ENCODE peak calls at places on chromosomes 12 and 14, in six cellular contexts. Q, E, U, M, H and R are unnamed samples.

GRCh38 chr12:56120158-56120846 is 2.2 kb downstream of the ZC3H10 start:
- DNase-seq in Q (no peak), E (no peak), U (no peak), M (no peak), H (no peak), R (no peak)

GRCh38 chr12:79143803-79144202 is 279.2 kb downstream of the SYT1 start:
- DNase-seq in Q (no peak), E (no peak), U (no peak), M (no peak), H (no peak), R (no peak)

GRCh38 chr12:118166946-118167345 is 31.0 kb downstream of the PEBP1 start:
- DNase-seq in Q (no peak), E (peak), U (no peak), M (no peak), H (no peak), R (no peak)

GRCh38 chr12:56193025-56193578 is 3.8 kb upstream of the SMARCC2 start:
- DNase-seq in Q (no peak), E (peak), U (peak), M (peak), H (peak), R (peak)

GRCh38 chr12:18864900-18865561 is 127.1 kb downstream of the CAPZA3 start:
- DNase-seq in Q (no peak), E (no peak), U (no peak), M (no peak), H (no peak), R (no peak)

GRCh38 chr14:76920572-76921175 is 94.5 kb downstream of the LRRC74A start:
- DNase-seq in Q (no peak), E (no peak), U (no peak), M (peak), H (no peak), R (no peak)

GRCh38 chr14:91149462-91149861 is 35.6 kb downstream of the DGLUCY start:
- DNase-seq in Q (no peak), E (no peak), U (no peak), M (no peak), H (no peak), R (no peak)

GRCh38 chr14:50784683-50785505 is 46.1 kb downstream of the NIN start:
- DNase-seq in Q (no peak), E (no peak), U (no peak), M (peak), H (no peak), R (no peak)

GRCh38 chr12:71686658-71687025 is 760 bp downstream of the TMEM19 start:
- DNase-seq in Q (no peak), E (no peak), U (no peak), M (no peak), H (no peak), R (no peak)

GRCh38 chr12:68450947-68451260 is 118.7 kb upstream of the MDM1 start:
- DNase-seq in Q (no peak), E (no peak), U (no peak), M (no peak), H (no peak), R (no peak)

GRCh38 chr14:24325963-24326362 is 8.9 kb downstream of the ADCY4 start:
- DNase-seq in Q (peak), E (no peak), U (no peak), M (no peak), H (no peak), R (no peak)

GRCh38 chr12:116306968-116307367 is 29.5 kb upstream of the MED13L start:
- DNase-seq in Q (no peak), E (no peak), U (no peak), M (no peak), H (no peak), R (no peak)

GRCh38 chr12:116306536-116306935 is 29.0 kb upstream of the MED13L start:
- DNase-seq in Q (no peak), E (no peak), U (no peak), M (no peak), H (no peak), R (no peak)

GRCh38 chr12:116313194-116313910 is 35.9 kb upstream of the MED13L start:
- DNase-seq in Q (no peak), E (no peak), U (no peak), M (no peak), H (no peak), R (no peak)

GRCh38 chr12:116309343-116309742 is 31.9 kb upstream of the MED13L start:
- DNase-seq in Q (no peak), E (no peak), U (no peak), M (no peak), H (no peak), R (no peak)

GRCh38 chr12:116310082-116310481 is 32.6 kb upstream of the MED13L start:
- DNase-seq in Q (no peak), E (no peak), U (no peak), M (no peak), H (no peak), R (no peak)
- H3K27ac ChIP-seq in Q (no peak), E (no peak), U (no peak), M (no peak), H (no peak), R (no peak)

DNA sequence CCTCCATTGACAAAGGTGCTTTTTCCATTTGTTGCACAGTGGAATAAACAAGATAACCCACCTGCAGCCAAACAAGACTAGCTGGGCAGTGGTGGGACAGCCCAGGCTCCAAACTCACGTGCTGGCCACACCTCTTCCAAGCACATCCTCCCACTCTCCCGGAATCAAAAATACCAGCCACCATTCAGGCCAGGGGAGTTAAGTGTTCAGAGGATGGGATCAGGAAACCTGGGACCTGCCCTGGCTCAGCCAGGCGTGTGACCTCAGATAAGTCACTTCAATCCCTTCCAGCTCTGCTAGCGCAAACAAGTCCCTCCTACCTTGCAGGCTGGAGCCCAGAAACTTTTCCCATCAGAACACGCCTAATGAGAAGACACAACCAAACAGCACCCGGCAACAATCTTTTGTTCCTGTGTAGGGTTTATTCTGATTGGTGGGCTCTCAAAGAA is 43.3 kb downstream of the ACTN1 start:
- DNase-seq in Q (no peak), E (no peak), U (peak), M (peak), H (no peak), R (no peak)
- H3K27ac ChIP-seq in Q (peak), E (no peak), U (peak), M (no peak), H (no peak), R (peak)

DNA sequence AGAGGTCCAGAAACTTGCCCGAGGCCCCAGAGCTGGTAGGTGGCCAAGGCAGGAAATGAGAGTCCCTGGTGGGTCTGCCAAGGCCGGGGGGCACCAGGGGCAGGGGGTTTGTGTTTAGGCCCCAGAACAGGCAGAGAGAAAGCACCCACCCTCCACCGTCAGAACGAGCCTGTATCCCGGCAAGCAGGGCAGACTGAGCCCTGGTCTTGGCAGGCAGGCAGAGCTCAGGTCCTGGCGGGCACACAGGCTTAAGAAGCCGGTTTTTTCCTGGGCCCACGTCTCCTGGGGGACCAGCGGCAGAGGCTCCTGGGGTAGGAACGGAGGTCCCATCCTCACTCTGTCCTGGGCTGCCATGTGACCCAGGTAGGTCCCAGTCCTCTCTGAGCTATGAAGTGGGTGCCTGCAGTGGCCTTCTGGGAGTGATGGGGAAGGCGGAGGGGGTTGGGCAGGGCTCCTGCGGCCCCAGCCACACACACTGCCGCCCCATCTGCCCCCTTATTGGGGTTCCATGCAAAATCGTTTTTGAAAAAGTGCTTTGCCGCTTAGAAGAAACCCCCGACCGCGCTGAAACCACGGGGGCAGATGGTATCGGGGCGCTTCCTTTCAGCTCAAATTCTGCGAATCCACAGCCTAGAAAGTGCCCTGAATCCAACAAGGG is 24.2 kb downstream of the SH2B3 start:
- DNase-seq in Q (no peak), E (no peak), U (no peak), M (no peak), H (peak), R (no peak)
- H3K27ac ChIP-seq in Q (no peak), E (peak), U (peak), M (no peak), H (peak), R (no peak)

GRCh38 chr12:53481957-53482586 is 17.2 kb downstream of the MAP3K12 start:
- DNase-seq in Q (no peak), E (peak), U (no peak), M (peak), H (no peak), R (no peak)
- H3K27ac ChIP-seq in Q (no peak), E (peak), U (no peak), M (peak), H (no peak), R (no peak)

GRCh38 chr14:60650382-60650961 is 1.2 kb upstream of the SIX1 start:
- DNase-seq in Q (no peak), E (no peak), U (no peak), M (peak), H (no peak), R (no peak)
- H3K27ac ChIP-seq in Q (no peak), E (no peak), U (no peak), M (no peak), H (no peak), R (no peak)

DNA sequence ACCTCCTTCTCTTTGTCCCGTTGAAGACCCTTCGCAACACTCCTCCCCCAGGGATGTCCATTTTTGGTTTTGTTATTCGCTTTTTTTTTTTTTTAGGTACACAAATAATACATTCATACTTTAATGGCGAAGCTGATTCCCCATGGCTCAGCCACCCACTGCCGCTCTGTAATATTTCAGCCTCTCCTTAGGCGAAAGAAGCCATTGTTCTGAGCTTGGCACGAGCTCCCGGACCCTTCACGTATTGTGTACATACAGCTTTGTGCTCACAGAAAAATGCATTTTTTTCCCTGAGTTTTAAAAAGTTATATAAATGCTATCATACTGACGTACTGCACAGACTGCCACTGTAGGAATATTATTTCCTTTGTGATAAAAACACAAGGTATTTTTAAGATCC is 115.0 kb downstream of the TMEM132C start:
- DNase-seq in Q (no peak), E (no peak), U (no peak), M (no peak), H (no peak), R (peak)
- H3K27ac ChIP-seq in Q (no peak), E (no peak), U (no peak), M (peak), H (no peak), R (peak)